ENCODE peak calls at places on chromosome 3, in eight cellular contexts. O, B, Z, Y, V, R, W and Q are unnamed samples.

GRCh38 chr3:64530434-64531049 is 157.3 kb downstream of the ADAMTS9 start:
- DNase-seq in O (peak), B (peak), Z (peak), Y (no peak), V (no peak), R (no peak), W (peak), Q (no peak)

GRCh38 chr3:182728248-182728647 is 65.1 kb upstream of the ATP11B start:
- DNase-seq in O (no peak), B (no peak), Z (no peak), Y (no peak), V (no peak), R (no peak), W (no peak), Q (no peak)

GRCh38 chr3:118817748-118818165 is 216.9 kb downstream of the IGSF11 start:
- DNase-seq in O (peak), B (peak), Z (peak), Y (no peak), V (peak), R (peak), W (peak), Q (no peak)

GRCh38 chr3:130758624-130759023 is 12.0 kb upstream of the PIK3R4 start:
- DNase-seq in O (no peak), B (no peak), Z (no peak), Y (no peak), V (no peak), R (no peak), W (no peak), Q (no peak)

GRCh38 chr3:140903196-140903595 is 38.4 kb upstream of the SLC25A36 start:
- DNase-seq in O (no peak), B (peak), Z (no peak), Y (no peak), V (no peak), R (no peak), W (no peak), Q (no peak)

GRCh38 chr3:14119166-14119510 is 5.5 kb downstream of the CHCHD4 start:
- DNase-seq in O (no peak), B (no peak), Z (no peak), Y (no peak), V (no peak), R (no peak), W (no peak), Q (no peak)

GRCh38 chr3:66075281-66075680 is 36.6 kb upstream of the MAGI1 start:
- DNase-seq in O (peak), B (peak), Z (no peak), Y (no peak), V (no peak), R (peak), W (peak), Q (no peak)

GRCh38 chr3:119403201-119403600 is 60.2 kb downstream of the TMEM39A start:
- DNase-seq in O (no peak), B (no peak), Z (no peak), Y (no peak), V (no peak), R (no peak), W (no peak), Q (no peak)

GRCh38 chr3:98980915-98981596 is 79.6 kb upstream of the DCBLD2 start:
- DNase-seq in O (peak), B (peak), Z (no peak), Y (no peak), V (no peak), R (no peak), W (peak), Q (no peak)

GRCh38 chr3:46490338-46491084 is 7.3 kb upstream of the RTP3 start:
- DNase-seq in O (no peak), B (peak), Z (peak), Y (no peak), V (no peak), R (no peak), W (no peak), Q (no peak)

GRCh38 chr3:149417174-149417573 is 39.7 kb upstream of the TM4SF1 start:
- DNase-seq in O (no peak), B (no peak), Z (no peak), Y (no peak), V (no peak), R (no peak), W (no peak), Q (no peak)

GRCh38 chr3:189833996-189834395 is 202.8 kb downstream of the TP63 start:
- DNase-seq in O (no peak), B (peak), Z (no peak), Y (no peak), V (no peak), R (no peak), W (no peak), Q (no peak)

GRCh38 chr3:158458464-158458863 is 112.5 kb upstream of the MLF1 start:
- DNase-seq in O (no peak), B (peak), Z (no peak), Y (no peak), V (no peak), R (no peak), W (no peak), Q (no peak)